ENCODE peak calls at places on chromosomes 16 and 17, in seven cellular contexts. One of them, this sample, is unnamed.

GRCh38 chr17:78960945-78961344 is 18.8 kb downstream of the LGALS3BP start:
- DNase-seq in aorta: no peak
- DNase-seq in left lung: peak; percentile 62
- DNase-seq in hepatocyte: no peak
- DNase-seq in thoracic aorta: no peak
- DNase-seq in dorsolateral prefrontal cortex: no peak
- DNase-seq in PC-9: no peak
- DNase-seq in this sample: no peak

GRCh38 chr17:49387374-49388289 is 25.6 kb upstream of the ZNF652 start:
- DNase-seq in PC-9: no peak
- DNase-seq in left lung: no peak
- DNase-seq in aorta: no peak
- DNase-seq in thoracic aorta: no peak
- DNase-seq in dorsolateral prefrontal cortex: no peak
- DNase-seq in hepatocyte: no peak
- DNase-seq in this sample: no peak

GRCh38 chr16:88815227-88815626 is 3.5 kb upstream of the APRT start:
- DNase-seq in thoracic aorta: no peak
- DNase-seq in dorsolateral prefrontal cortex: no peak
- DNase-seq in hepatocyte: no peak
- DNase-seq in left lung: no peak
- DNase-seq in PC-9: no peak
- DNase-seq in aorta: no peak
- DNase-seq in this sample: no peak

GRCh38 chr16:87125206-87126155 is 191.7 kb downstream of the C16orf95 start:
- DNase-seq in hepatocyte: no peak
- DNase-seq in aorta: no peak
- DNase-seq in dorsolateral prefrontal cortex: no peak
- DNase-seq in left lung: no peak
- DNase-seq in PC-9: no peak
- DNase-seq in thoracic aorta: no peak
- DNase-seq in this sample: no peak

GRCh38 chr17:58669853-58670252 is 22.0 kb downstream of the TEX14 start:
- DNase-seq in dorsolateral prefrontal cortex: no peak
- DNase-seq in thoracic aorta: no peak
- DNase-seq in left lung: no peak
- DNase-seq in aorta: no peak
- DNase-seq in hepatocyte: no peak
- DNase-seq in PC-9: no peak
- DNase-seq in this sample: no peak

GRCh38 chr17:78924481-78925151 is 571 bp downstream of the TIMP2 start:
- DNase-seq in hepatocyte: peak; percentile 53
- DNase-seq in left lung: peak; percentile 82
- DNase-seq in PC-9: no peak
- DNase-seq in thoracic aorta: no peak
- DNase-seq in aorta: peak; percentile 72
- DNase-seq in dorsolateral prefrontal cortex: no peak
- DNase-seq in this sample: no peak

GRCh38 chr17:74775409-74776043 is 619 bp downstream of the NAT9 start:
- DNase-seq in aorta: no peak
- DNase-seq in PC-9: no peak
- DNase-seq in thoracic aorta: no peak
- DNase-seq in hepatocyte: no peak
- DNase-seq in dorsolateral prefrontal cortex: no peak
- DNase-seq in left lung: no peak
- DNase-seq in this sample: no peak

GRCh38 chr16:88298166-88298881 is 84.4 kb upstream of the ZNF469 start:
- DNase-seq in dorsolateral prefrontal cortex: no peak
- DNase-seq in aorta: peak; percentile 87
- DNase-seq in thoracic aorta: peak; percentile 25
- DNase-seq in hepatocyte: no peak
- DNase-seq in PC-9: no peak
- DNase-seq in left lung: peak; percentile 65
- DNase-seq in this sample: no peak

GRCh38 chr17:68200689-68201424 is 47.0 kb upstream of the AMZ2 start:
- DNase-seq in dorsolateral prefrontal cortex: peak; percentile 59
- DNase-seq in PC-9: peak; percentile 52
- DNase-seq in aorta: peak; percentile 88
- DNase-seq in hepatocyte: peak; percentile 86
- DNase-seq in left lung: peak; percentile 96
- DNase-seq in thoracic aorta: no peak
- DNase-seq in this sample: peak; percentile 83

GRCh38 chr16:22665048-22665797 is 148.7 kb upstream of the HS3ST2 start:
- DNase-seq in dorsolateral prefrontal cortex: no peak
- DNase-seq in left lung: no peak
- DNase-seq in thoracic aorta: no peak
- DNase-seq in PC-9: no peak
- DNase-seq in hepatocyte: no peak
- DNase-seq in aorta: no peak
- DNase-seq in this sample: no peak

GRCh38 chr16:24609740-24610420 is 70.5 kb downstream of the RBBP6 start:
- DNase-seq in dorsolateral prefrontal cortex: peak; percentile 74
- DNase-seq in thoracic aorta: peak; percentile 39
- DNase-seq in left lung: no peak
- DNase-seq in PC-9: no peak
- DNase-seq in hepatocyte: peak; percentile 74
- DNase-seq in aorta: peak; percentile 65
- DNase-seq in this sample: peak; percentile 67

GRCh38 chr16:48378276-48378675 is 6.9 kb downstream of the SIAH1 start:
- DNase-seq in hepatocyte: no peak
- DNase-seq in PC-9: no peak
- DNase-seq in dorsolateral prefrontal cortex: no peak
- DNase-seq in aorta: no peak
- DNase-seq in thoracic aorta: no peak
- DNase-seq in left lung: no peak
- DNase-seq in this sample: no peak

GRCh38 chr17:69142473-69142802 is 743 bp upstream of the ABCA6 start:
- DNase-seq in aorta: no peak
- DNase-seq in hepatocyte: no peak
- DNase-seq in PC-9: no peak
- DNase-seq in thoracic aorta: no peak
- DNase-seq in left lung: no peak
- DNase-seq in dorsolateral prefrontal cortex: no peak
- DNase-seq in this sample: no peak

GRCh38 chr16:73054131-73054496 is 6.2 kb upstream of the ZFHX3 start:
- DNase-seq in thoracic aorta: no peak
- DNase-seq in hepatocyte: no peak
- DNase-seq in dorsolateral prefrontal cortex: no peak
- DNase-seq in PC-9: no peak
- DNase-seq in left lung: no peak
- DNase-seq in aorta: no peak
- DNase-seq in this sample: no peak

GRCh38 chr17:8359769-8360168 is 16.7 kb downstream of the KRABD2 start:
- DNase-seq in dorsolateral prefrontal cortex: no peak
- DNase-seq in aorta: no peak
- DNase-seq in thoracic aorta: no peak
- DNase-seq in PC-9: no peak
- DNase-seq in hepatocyte: no peak
- DNase-seq in left lung: no peak
- DNase-seq in this sample: no peak

GRCh38 chr16:89430436-89431157 is 59.8 kb downstream of the ANKRD11 start:
- DNase-seq in aorta: no peak
- DNase-seq in left lung: no peak
- DNase-seq in dorsolateral prefrontal cortex: no peak
- DNase-seq in thoracic aorta: no peak
- DNase-seq in hepatocyte: peak; percentile 66
- DNase-seq in PC-9: no peak
- DNase-seq in this sample: no peak

GRCh38 chr16:67396159-67396774 is 3.0 kb upstream of the TPPP3 start:
- DNase-seq in thoracic aorta: peak; percentile 58
- DNase-seq in hepatocyte: peak; percentile 94
- DNase-seq in PC-9: peak; percentile 94
- DNase-seq in left lung: no peak
- DNase-seq in dorsolateral prefrontal cortex: no peak
- DNase-seq in aorta: peak; percentile 85
- DNase-seq in this sample: peak; percentile 97

GRCh38 chr17:63694229-63694973 is 5.5 kb downstream of the LIMD2 start:
- DNase-seq in hepatocyte: no peak
- DNase-seq in PC-9: no peak
- DNase-seq in aorta: no peak
- DNase-seq in left lung: no peak
- DNase-seq in thoracic aorta: no peak
- DNase-seq in dorsolateral prefrontal cortex: no peak
- DNase-seq in this sample: no peak

DNA sequence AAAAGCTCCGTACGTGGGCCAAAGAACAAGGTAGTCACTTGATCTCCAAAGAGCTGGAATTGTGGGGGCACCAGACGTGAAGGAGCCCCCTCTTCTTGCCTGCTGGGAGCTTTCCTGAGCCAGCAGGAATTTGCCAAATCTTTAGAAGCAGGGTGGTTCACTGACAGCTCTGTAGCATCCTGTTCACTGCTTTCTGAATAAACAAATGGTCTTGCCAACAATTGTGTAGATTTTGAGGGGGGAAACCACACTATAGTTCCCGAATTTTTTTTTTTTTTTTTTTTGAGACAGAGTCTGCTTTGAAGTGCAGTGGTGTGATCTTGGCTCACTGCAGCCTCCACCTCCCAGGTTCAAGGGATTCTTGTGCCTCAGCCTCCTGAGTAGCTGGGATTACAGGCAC is 7.1 kb upstream of the TMIGD1 start:
- DNase-seq in thoracic aorta: no peak
- DNase-seq in aorta: no peak
- DNase-seq in dorsolateral prefrontal cortex: no peak
- DNase-seq in hepatocyte: no peak
- DNase-seq in PC-9: no peak
- DNase-seq in left lung: no peak
- DNase-seq in this sample: no peak
- H3K27ac ChIP-seq in thoracic aorta: no peak overlapping the region
- H3K27ac ChIP-seq in aorta: no peak overlapping the region
- H3K27ac ChIP-seq in dorsolateral prefrontal cortex: peak overlapping the region; percentile 55
- H3K27ac ChIP-seq in hepatocyte: peak overlapping the region; percentile 56
- H3K27ac ChIP-seq in PC-9: peak overlapping the region; percentile 27
- H3K27ac ChIP-seq in left lung: peak overlapping the region; percentile 79
- H3K27ac ChIP-seq in this sample: no peak overlapping the region

DNA sequence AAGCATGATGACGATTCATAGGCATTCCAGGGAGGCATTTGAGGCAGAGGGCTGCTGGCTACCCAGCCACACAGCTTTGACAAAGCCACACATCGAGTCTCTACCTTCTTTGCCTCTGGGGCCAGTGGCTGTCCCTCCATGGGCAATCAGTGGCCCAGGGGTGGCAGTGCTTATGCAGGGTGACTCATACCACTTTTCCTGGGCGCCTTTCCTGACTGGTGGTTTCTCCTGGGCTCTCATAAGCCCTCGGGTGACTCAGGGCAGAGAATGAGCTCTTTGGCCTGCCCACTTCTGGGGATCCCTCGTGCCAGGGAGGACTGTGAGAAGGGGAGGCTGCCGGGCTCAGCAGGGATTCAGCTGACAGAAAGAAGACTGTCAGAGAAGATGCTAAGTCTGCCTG is 148.3 kb upstream of the WSCD1 start:
- DNase-seq in PC-9: no peak
- DNase-seq in dorsolateral prefrontal cortex: no peak
- DNase-seq in thoracic aorta: no peak
- DNase-seq in left lung: no peak
- DNase-seq in aorta: no peak
- DNase-seq in hepatocyte: no peak
- DNase-seq in this sample: no peak
- H3K4me3 ChIP-seq in PC-9: no peak overlapping the region
- H3K4me3 ChIP-seq in dorsolateral prefrontal cortex: no peak overlapping the region
- H3K4me3 ChIP-seq in thoracic aorta: no peak overlapping the region
- H3K4me3 ChIP-seq in left lung: no peak overlapping the region
- H3K4me3 ChIP-seq in aorta: no peak overlapping the region
- H3K4me3 ChIP-seq in hepatocyte: no peak overlapping the region
- H3K4me3 ChIP-seq in this sample: no peak overlapping the region

GRCh38 chr17:2792541-2793169 is 3.6 kb upstream of the RAP1GAP2 start:
- DNase-seq in hepatocyte: no peak
- DNase-seq in thoracic aorta: no peak
- DNase-seq in aorta: no peak
- DNase-seq in PC-9: no peak
- DNase-seq in left lung: peak; percentile 80
- DNase-seq in dorsolateral prefrontal cortex: no peak
- DNase-seq in this sample: no peak
- H3K27me3 ChIP-seq in hepatocyte: no peaks in the 10 kb centered on the region
- H3K27me3 ChIP-seq in thoracic aorta: no peaks in the 10 kb centered on the region
- H3K27me3 ChIP-seq in aorta: no peaks in the 10 kb centered on the region
- H3K27me3 ChIP-seq in PC-9: peaks cover 24% of the 10 kb centered on the region
- H3K27me3 ChIP-seq in left lung: no peaks in the 10 kb centered on the region
- H3K27me3 ChIP-seq in dorsolateral prefrontal cortex: no peaks in the 10 kb centered on the region
- H3K27me3 ChIP-seq in this sample: no peaks in the 10 kb centered on the region

GRCh38 chr16:31479752-31480151 is 3.2 kb upstream of the SLC5A2 start:
- DNase-seq in hepatocyte: no peak
- DNase-seq in left lung: peak; percentile 21
- DNase-seq in PC-9: no peak
- DNase-seq in aorta: no peak
- DNase-seq in dorsolateral prefrontal cortex: no peak
- DNase-seq in thoracic aorta: no peak
- DNase-seq in this sample: no peak

GRCh38 chr16:31475949-31476304 is 4.0 kb downstream of the TGFB1I1 start:
- DNase-seq in hepatocyte: no peak
- DNase-seq in thoracic aorta: no peak
- DNase-seq in aorta: no peak
- DNase-seq in left lung: peak; percentile 85
- DNase-seq in PC-9: no peak
- DNase-seq in dorsolateral prefrontal cortex: no peak
- DNase-seq in this sample: no peak

GRCh38 chr16:31478956-31479355 is 4.0 kb upstream of the SLC5A2 start:
- DNase-seq in left lung: no peak
- DNase-seq in aorta: peak; percentile 33
- DNase-seq in hepatocyte: no peak
- DNase-seq in thoracic aorta: no peak
- DNase-seq in PC-9: no peak
- DNase-seq in dorsolateral prefrontal cortex: no peak
- DNase-seq in this sample: no peak

GRCh38 chr16:31476305-31477219 is 4.6 kb downstream of the TGFB1I1 start:
- DNase-seq in PC-9: peak; percentile 62
- DNase-seq in dorsolateral prefrontal cortex: peak; percentile 33
- DNase-seq in left lung: peak; percentile 97
- DNase-seq in thoracic aorta: no peak
- DNase-seq in aorta: peak; percentile 91
- DNase-seq in hepatocyte: peak; percentile 86
- DNase-seq in this sample: peak; percentile 94

DNA sequence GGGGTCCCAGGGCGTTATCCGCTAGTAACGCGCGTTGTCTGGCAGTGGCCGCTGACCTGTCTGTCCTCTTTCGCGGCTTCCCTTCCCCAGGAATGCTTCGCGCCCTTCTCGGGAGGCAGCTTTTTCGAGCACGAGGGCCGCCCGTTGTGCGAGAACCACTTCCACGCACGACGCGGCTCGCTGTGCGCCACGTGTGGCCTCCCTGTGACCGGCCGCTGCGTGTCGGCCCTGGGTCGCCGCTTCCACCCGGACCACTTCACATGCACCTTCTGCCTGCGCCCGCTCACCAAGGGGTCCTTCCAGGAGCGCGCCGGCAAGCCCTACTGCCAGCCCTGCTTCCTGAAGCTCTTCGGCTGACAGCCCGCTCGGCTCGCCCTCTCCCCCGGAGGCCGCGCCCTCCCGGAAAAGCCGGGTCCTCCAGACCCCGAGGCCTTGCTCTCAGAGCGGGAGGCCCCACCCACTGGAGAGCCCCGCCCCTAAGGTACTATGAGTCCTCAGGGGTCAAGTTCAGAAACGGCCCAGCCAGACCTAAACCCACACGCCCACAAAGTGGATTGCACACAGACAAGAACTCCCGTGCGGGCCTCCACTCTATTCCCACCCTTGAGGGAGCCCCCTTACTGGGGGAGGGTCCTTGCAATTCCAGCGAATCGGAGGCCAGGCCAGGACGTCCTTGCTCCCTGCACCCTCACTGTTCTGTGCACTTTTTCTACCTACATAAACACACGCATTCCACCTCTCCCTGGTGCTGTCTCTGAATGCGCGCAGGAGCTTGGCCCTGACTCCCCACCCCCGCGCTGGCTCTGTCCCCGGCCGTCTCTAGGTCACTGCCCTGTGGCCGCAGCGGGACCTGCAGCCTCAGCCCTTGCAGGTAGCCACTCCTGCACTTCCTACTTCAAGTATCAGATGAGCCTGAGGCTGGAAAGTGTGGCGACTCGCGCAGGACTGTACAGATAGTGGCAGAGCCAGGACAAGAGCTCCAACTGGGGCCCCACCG is 5.4 kb upstream of the SLC5A2 start:
- DNase-seq in hepatocyte: peak; percentile 85
- DNase-seq in PC-9: peak; percentile 85
- DNase-seq in aorta: no peak
- DNase-seq in left lung: peak; percentile 92
- DNase-seq in thoracic aorta: no peak
- DNase-seq in dorsolateral prefrontal cortex: no peak
- DNase-seq in this sample: peak; percentile 88
- H3K27ac ChIP-seq in hepatocyte: peak overlapping the region; percentile 95
- H3K27ac ChIP-seq in PC-9: peak overlapping the region; percentile 50
- H3K27ac ChIP-seq in aorta: no peak overlapping the region
- H3K27ac ChIP-seq in left lung: peak overlapping the region; percentile 84
- H3K27ac ChIP-seq in thoracic aorta: no peak overlapping the region
- H3K27ac ChIP-seq in dorsolateral prefrontal cortex: no peak overlapping the region
- H3K27ac ChIP-seq in this sample: peak overlapping the region; percentile 87